ENCODE peak calls at places on chromosomes 11 and 22, in seven cellular contexts. U, Z, Y, V, X, G and P are unnamed samples.

GRCh38 chr11:101487775-101488174 is 96.0 kb downstream of the TRPC6 start:
- DNase-seq in Z (no peak), U (peak), Y (no peak), G (no peak), V (peak), X (peak), P (no peak)

GRCh38 chr11:92266821-92267220 is 42.2 kb downstream of the FAT3 start:
- DNase-seq in Y (no peak), Z (no peak), U (no peak), G (no peak), X (no peak), V (no peak), P (no peak)

GRCh38 chr11:84345027-84345426 is 1058.9 kb upstream of the CCDC90B start:
- DNase-seq in G (no peak), X (no peak), V (no peak), U (no peak), Z (no peak), Y (no peak), P (no peak)

GRCh38 chr11:128757235-128757711 is 63.4 kb downstream of the FLI1 start:
- DNase-seq in Y (no peak), X (no peak), Z (no peak), G (peak), U (peak), V (no peak), P (peak)

GRCh38 chr22:45602004-45602733 is 69.5 kb upstream of the ATXN10 start:
- DNase-seq in X (no peak), Y (no peak), U (no peak), V (no peak), G (no peak), Z (no peak), P (no peak)

GRCh38 chr11:111734383-111735261 is 31.6 kb downstream of the PPP2R1B start:
- DNase-seq in Z (no peak), X (no peak), G (no peak), V (no peak), U (no peak), Y (no peak), P (no peak)

GRCh38 chr22:19117111-19117512 is 5.1 kb downstream of the DGCR2 start:
- DNase-seq in Y (no peak), U (no peak), Z (no peak), X (no peak), G (no peak), V (no peak), P (no peak)

GRCh38 chr11:94417386-94417987 is 16.3 kb upstream of the GPR83 start:
- DNase-seq in U (peak), Y (no peak), Z (no peak), X (peak), V (peak), G (no peak), P (no peak)

GRCh38 chr11:7651700-7652099 is 21.6 kb downstream of the CYB5R2 start:
- DNase-seq in G (no peak), U (no peak), Z (no peak), Y (no peak), V (no peak), X (no peak), P (no peak)

GRCh38 chr11:2088284-2088683 is 50.9 kb downstream of the IGF2 start:
- DNase-seq in V (no peak), X (no peak), G (no peak), U (no peak), Z (no peak), Y (no peak), P (no peak)

GRCh38 chr22:43376765-43377485 is 33.8 kb upstream of the SCUBE1 start:
- DNase-seq in X (no peak), G (peak), U (no peak), Y (no peak), V (no peak), Z (no peak), P (no peak)

GRCh38 chr11:1863352-1864215 is 10.7 kb downstream of the LSP1 start:
- DNase-seq in G (no peak), V (peak), U (peak), Y (no peak), Z (peak), X (peak), P (no peak)

GRCh38 chr11:17389205-17389956 is 922 bp upstream of the KCNJ11 start:
- DNase-seq in Y (no peak), V (no peak), Z (peak), X (no peak), G (peak), U (peak), P (peak)

GRCh38 chr22:22488736-22489135 is 19.8 kb downstream of the ZNF280B start:
- DNase-seq in Z (no peak), Y (no peak), V (no peak), U (no peak), X (no peak), G (no peak), P (no peak)

GRCh38 chr11:100632970-100633452 is 54.1 kb upstream of the ARHGAP42 start:
- DNase-seq in Z (no peak), V (no peak), U (no peak), G (no peak), X (no peak), Y (no peak), P (no peak)

GRCh38 chr11:72930011-72930410 is 115.8 kb downstream of the ATG16L2 start:
- DNase-seq in Z (no peak), X (no peak), U (no peak), V (no peak), Y (no peak), G (no peak), P (no peak)

GRCh38 chr11:96016978-96017502 is 93.1 kb upstream of the MTMR2 start:
- DNase-seq in X (no peak), Z (no peak), U (no peak), V (no peak), Y (no peak), G (no peak), P (no peak)

GRCh38 chr11:17770048-17770652 is 35.6 kb downstream of the KCNC1 start:
- DNase-seq in U (no peak), X (no peak), G (no peak), V (no peak), Y (no peak), Z (no peak), P (no peak)

GRCh38 chr11:13486926-13487660 is 8.7 kb downstream of the PTH start:
- DNase-seq in Y (no peak), V (no peak), Z (peak), X (no peak), U (no peak), G (peak), P (peak)

GRCh38 chr11:33801821-33802413 is 27.6 kb upstream of the FBXO3 start:
- DNase-seq in Y (no peak), G (no peak), V (no peak), X (no peak), Z (no peak), U (no peak), P (no peak)

GRCh38 chr11:65288706-65289536 is 25.7 kb upstream of the CDC42EP2 start:
- DNase-seq in U (peak), G (no peak), Y (no peak), X (peak), V (no peak), Z (no peak), P (no peak)

GRCh38 chr11:124152770-124153407 is 30.3 kb upstream of the OR10D3 start:
- DNase-seq in V (no peak), Y (no peak), Z (no peak), X (no peak), U (no peak), G (no peak), P (no peak)
- TF ChIP-seq CTCF in V (peak), Y (no peak), Z (peak), X (no peak), U (no peak), G (no peak), P (no peak)

GRCh38 chr11:15114501-15115475 is at the start of gene INSC:
- DNase-seq in Z (peak), X (no peak), V (no peak), Y (peak), G (no peak), U (no peak), P (no peak)
- TF ChIP-seq CTCF in Z (no peak), X (no peak), V (no peak), Y (no peak), G (no peak), U (no peak), P (no peak)

DNA sequence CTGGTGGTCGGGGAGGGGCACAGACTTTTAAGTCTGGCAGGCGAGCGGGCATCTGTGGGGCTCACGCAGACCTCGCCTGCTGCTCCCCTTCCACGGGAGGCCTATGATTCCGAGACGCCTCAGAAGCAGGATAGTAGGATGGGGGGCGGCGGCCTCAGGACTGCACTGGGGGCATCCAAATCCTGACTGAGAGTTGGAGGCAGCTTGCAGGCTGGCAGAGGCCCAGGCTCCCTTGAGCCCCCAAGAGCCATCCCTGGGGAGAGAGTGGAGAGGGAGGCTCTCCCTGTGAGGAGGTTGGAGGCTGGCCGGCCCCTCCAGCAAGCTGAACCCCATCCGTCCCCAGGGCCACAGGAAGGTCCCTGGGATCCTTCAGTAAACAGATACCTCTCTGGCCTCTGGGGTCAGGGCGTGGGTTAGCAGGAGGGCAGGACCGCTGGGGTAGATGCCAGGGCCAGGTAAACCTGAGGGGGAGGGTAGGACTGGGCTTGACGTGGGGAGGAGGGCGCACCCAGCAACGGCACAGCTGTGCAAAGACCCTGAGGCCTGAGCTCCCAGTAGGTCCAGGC is 33.3 kb downstream of the SBF1 start:
- DNase-seq in U (no peak), X (no peak), Y (no peak), Z (no peak), G (no peak), V (no peak), P (no peak)
- TF ChIP-seq CTCF in U (no peak), X (no peak), Y (no peak), Z (no peak), G (no peak), V (no peak), P (no peak)

DNA sequence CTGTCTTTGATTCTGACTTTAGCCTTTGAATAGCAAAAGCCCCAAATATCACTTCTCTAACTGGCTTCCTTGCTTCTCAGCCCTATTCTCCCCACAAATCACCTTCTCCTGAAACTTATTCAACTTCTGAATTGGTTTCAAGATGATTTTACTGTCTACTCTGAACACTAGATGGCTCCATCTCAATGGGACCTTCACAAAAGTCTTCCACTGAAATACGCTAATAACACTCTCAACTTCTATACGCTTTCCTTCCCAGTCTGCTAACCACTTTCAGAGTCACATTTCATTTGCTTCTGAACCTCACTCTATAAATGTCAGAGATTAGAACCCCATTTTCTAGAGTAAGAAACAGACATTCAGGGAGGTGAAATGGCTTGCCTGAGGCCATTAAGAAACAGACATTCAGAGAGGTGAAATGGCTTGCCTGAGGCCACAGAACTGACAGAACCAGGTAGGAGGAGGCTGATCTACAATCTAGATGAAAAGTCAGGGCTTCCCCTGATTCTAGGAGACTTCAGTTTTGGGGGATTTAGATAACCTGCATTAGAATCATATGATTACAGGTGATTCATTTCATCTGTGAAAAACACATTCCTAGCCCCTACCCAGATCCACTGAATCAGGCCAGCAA is 20.6 kb downstream of the MORC2 start:
- DNase-seq in Z (no peak), V (peak), G (no peak), X (no peak), U (peak), Y (peak), P (peak)
- TF ChIP-seq CTCF in Z (no peak), V (peak), G (peak), X (peak), U (peak), Y (peak), P (peak)

DNA sequence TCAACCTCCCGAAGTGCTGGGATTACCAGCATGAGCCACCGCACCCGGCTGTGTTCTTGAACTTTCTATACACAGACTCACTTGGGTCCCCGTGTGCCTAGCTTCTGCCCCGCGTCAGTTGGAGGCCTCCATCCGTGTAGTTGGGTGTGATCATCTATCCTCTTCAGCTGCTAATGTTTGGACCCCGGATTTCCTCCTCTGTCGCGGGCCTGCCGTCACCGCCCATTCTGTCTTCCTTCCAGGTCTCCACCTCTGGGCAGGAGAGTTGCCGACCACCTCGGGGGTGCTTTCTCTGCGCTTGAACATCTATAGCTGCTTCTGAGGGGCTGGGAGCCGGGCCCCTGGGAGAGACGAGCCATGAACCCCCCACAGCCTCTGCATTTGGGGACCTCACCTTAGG is 5.5 kb downstream of the CDC42EP1 start:
- DNase-seq in U (no peak), Y (no peak), V (no peak), Z (no peak), G (no peak), X (no peak), P (no peak)
- TF ChIP-seq CTCF in U (no peak), Y (no peak), V (no peak), Z (no peak), G (no peak), X (no peak), P (no peak)

GRCh38 chr11:43557553-43558031 is 122.9 kb upstream of the HSD17B12 start:
- DNase-seq in X (no peak), V (no peak), U (no peak), G (no peak), Y (no peak), Z (no peak), P (no peak)
- TF ChIP-seq CTCF in X (peak), V (peak), U (peak), G (no peak), Y (peak), Z (no peak), P (peak)

GRCh38 chr22:39306456-39307361 is 12.7 kb downstream of the RPL3 start:
- DNase-seq in V (no peak), G (peak), U (no peak), Y (no peak), X (no peak), Z (peak), P (peak)
- TF ChIP-seq CTCF in V (peak), G (peak), U (peak), Y (peak), X (peak), Z (peak), P (peak)

GRCh38 chr22:49999901-50000586 is 12.5 kb downstream of the IL17REL start:
- DNase-seq in G (no peak), X (no peak), V (no peak), U (no peak), Z (no peak), Y (no peak), P (no peak)

GRCh38 chr22:50000587-50001387 is 11.8 kb downstream of the IL17REL start:
- DNase-seq in Z (no peak), V (no peak), Y (no peak), U (no peak), X (no peak), G (no peak), P (no peak)

GRCh38 chr22:49997932-49998717 is 14.4 kb downstream of the IL17REL start:
- DNase-seq in Z (no peak), X (no peak), G (no peak), V (no peak), U (no peak), Y (no peak), P (no peak)

GRCh38 chr22:49998718-49999062 is 13.9 kb downstream of the IL17REL start:
- DNase-seq in Z (no peak), G (no peak), X (no peak), V (no peak), U (no peak), Y (no peak), P (no peak)

GRCh38 chr22:49999063-49999900 is 13.3 kb downstream of the IL17REL start:
- DNase-seq in G (no peak), U (no peak), V (no peak), X (no peak), Y (no peak), Z (peak), P (no peak)
- TF ChIP-seq CTCF in G (no peak), U (no peak), V (no peak), X (no peak), Y (no peak), Z (no peak), P (no peak)

GRCh38 chr11:48051217-48051848 is 71.0 kb downstream of the PTPRJ start:
- DNase-seq in Z (no peak), X (no peak), G (no peak), Y (no peak), U (no peak), V (no peak), P (no peak)

GRCh38 chr11:48047616-48048015 is 67.3 kb downstream of the PTPRJ start:
- DNase-seq in X (no peak), Z (no peak), U (peak), V (no peak), G (no peak), Y (no peak), P (no peak)

GRCh38 chr11:48050304-48050703 is 69.9 kb downstream of the PTPRJ start:
- DNase-seq in X (no peak), V (no peak), G (no peak), U (no peak), Y (no peak), Z (no peak), P (no peak)

GRCh38 chr11:48052183-48053040 is 72.1 kb downstream of the PTPRJ start:
- DNase-seq in U (peak), G (no peak), Z (no peak), V (peak), X (no peak), Y (no peak), P (no peak)

DNA sequence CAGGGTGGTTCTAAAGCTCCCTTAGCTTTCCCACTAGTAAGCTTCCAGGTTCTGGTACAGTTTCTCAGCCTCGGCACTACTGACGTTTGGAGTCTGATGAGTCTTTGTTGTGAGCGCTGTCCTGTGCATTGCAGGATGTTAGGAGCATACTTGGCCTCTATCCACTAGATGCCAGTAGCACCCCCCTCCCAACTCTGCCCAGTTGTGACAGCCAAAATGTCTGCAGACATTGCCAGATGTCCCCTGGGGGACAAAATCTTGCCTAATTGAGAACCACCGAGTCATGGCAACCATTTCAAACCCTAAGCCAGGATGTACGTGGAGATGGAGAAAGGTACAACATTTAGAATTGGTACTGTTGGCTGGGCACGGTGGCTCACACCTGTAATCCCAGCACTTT is 68.7 kb downstream of the PTPRJ start:
- DNase-seq in G (no peak), X (no peak), U (no peak), V (no peak), Y (no peak), Z (no peak), P (no peak)
- TF ChIP-seq CTCF in G (no peak), X (no peak), U (no peak), V (no peak), Y (no peak), Z (no peak), P (no peak)